ENCODE peak calls at places on chromosomes 3 and 15, in four cellular contexts. E is tibial artery, U is BE2C, V is psoas muscle. H is an unnamed sample.

GRCh38 chr3:187992609-187993008 is 161.3 kb upstream of the LPP start:
- DNase-seq in E (no peak), V (no peak), U (no peak), H (no peak)

GRCh38 chr3:34275811-34276210 is 477.4 kb downstream of the PDCD6IP start:
- DNase-seq in U (no peak), V (no peak), E (no peak), H (no peak)

GRCh38 chr3:27669505-27670085 is 52.5 kb downstream of the EOMES start:
- DNase-seq in E (no peak), U (no peak), V (no peak), H (no peak)

GRCh38 chr3:27228805-27229204 is 140.4 kb downstream of the NEK10 start:
- DNase-seq in V (no peak), E (no peak), U (no peak), H (no peak)

GRCh38 chr3:186220365-186220764 is 111.5 kb upstream of the ETV5 start:
- DNase-seq in U (no peak), E (no peak), V (no peak), H (no peak)

GRCh38 chr3:188194327-188194726 is 40.4 kb downstream of the LPP start:
- DNase-seq in U (no peak), V (no peak), E (no peak), H (no peak)

GRCh38 chr3:56119575-56120349 is 348.5 kb downstream of the ERC2 start:
- DNase-seq in U (no peak), V (peak; percentile 35), E (no peak), H (no peak)

GRCh38 chr3:12982619-12983101 is 90.6 kb downstream of the IQSEC1 start:
- DNase-seq in V (no peak), U (no peak), E (no peak), H (no peak)

GRCh38 chr15:38589502-38589901 is 24.9 kb upstream of the RASGRP1 start:
- DNase-seq in E (no peak), V (no peak), U (no peak), H (no peak)

GRCh38 chr3:158718490-158719170 is 13.6 kb downstream of the RARRES1 start:
- DNase-seq in U (no peak), V (no peak), E (no peak), H (no peak)

GRCh38 chr15:68642491-68642845 is 63.7 kb downstream of the CORO2B start:
- DNase-seq in E (peak; percentile 59), U (no peak), V (no peak), H (no peak)

GRCh38 chr15:57095896-57096295 is 177.5 kb downstream of the TCF12 start:
- DNase-seq in U (no peak), E (no peak), V (no peak), H (no peak)

GRCh38 chr3:135757421-135757820 is 208.1 kb upstream of the PPP2R3A start:
- DNase-seq in U (no peak), E (no peak), V (no peak), H (no peak)

GRCh38 chr3:133489466-133490085 is 83.9 kb upstream of the CDV3 start:
- DNase-seq in V (no peak), U (peak; percentile 42), E (no peak), H (no peak)

GRCh38 chr3:114035146-114035545 is 21.2 kb downstream of the CCDC191 start:
- DNase-seq in E (no peak), V (no peak), U (no peak), H (no peak)

GRCh38 chr15:69090197-69090948 is 70.1 kb upstream of the GLCE start:
- DNase-seq in E (no peak), V (no peak), U (peak; percentile 34), H (no peak)

DNA sequence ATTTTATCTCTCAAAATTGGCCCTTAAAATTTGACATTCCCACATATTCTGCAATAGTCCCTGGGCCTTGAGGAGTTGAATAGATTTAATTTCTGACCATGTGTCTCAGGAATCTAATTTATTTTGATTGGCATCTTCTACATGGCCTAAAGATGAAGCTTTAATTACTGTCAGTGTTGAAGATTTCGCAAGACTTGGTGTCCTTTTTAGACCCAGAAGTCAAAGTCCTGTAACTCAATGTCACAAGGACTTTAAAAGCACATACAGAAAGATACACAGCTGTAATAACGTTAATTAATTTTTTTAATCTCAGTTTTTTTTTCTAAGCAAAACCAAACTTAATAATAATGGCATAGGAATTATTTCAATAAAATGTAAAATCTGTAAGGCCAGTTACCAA is 163.9 kb downstream of the SUCNR1 start:
- DNase-seq in U (no peak), V (no peak), E (no peak), H (no peak)
- H3K9me3 ChIP-seq in U (no peaks in the 10 kb centered on the region), V (peaks cover 5% of the 10 kb centered on the region), E (no peaks in the 10 kb centered on the region), H (peaks cover 6% of the 10 kb centered on the region)

DNA sequence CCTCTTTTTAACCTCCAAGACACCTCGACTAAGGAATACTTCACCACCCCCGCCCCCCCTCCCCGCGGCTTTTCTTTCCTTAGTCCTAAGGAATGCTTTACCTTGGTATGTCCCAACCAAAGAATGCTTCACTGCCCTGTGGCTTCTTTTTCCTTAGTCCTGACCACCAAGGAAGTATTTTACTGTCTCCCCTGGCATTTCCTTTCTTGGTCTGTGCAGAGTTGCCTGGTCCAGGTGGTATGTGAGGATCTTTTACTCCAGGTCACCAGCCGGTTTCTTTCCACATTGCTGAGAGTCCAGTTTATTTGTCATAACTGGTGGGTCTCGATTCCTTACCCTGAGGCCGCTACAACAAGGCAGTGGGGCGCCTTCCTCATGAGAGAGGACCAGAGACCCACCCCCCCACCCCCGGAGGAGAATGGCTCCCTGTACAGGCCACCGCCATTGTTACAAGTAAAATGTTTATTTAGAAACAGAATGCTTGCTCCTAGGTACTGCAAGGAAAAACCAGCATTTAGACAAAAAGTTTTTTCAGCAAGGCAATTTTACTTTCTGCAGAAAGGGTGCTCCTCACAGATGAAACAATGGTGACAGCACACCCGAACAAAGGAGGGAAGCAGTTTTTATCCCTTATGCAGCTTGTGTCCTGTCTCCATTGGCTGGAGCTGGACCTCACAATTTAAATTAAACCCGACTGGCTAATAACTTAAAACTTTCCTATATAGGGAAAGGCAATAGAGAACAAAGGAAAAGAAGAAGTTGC is 23.1 kb upstream of the MTHFS start:
- DNase-seq in V (no peak), E (no peak), U (no peak), H (no peak)
- H3K9me3 ChIP-seq in V (peaks cover 56% of the 10 kb centered on the region), E (peaks cover 23% of the 10 kb centered on the region), U (peaks cover 15% of the 10 kb centered on the region), H (peaks cover 35% of the 10 kb centered on the region)

GRCh38 chr15:25173241-25174028 is 218.6 kb downstream of the SNRPN start:
- DNase-seq in E (no peak), V (peak; percentile 1), U (no peak), H (no peak)
- H3K9me3 ChIP-seq in E (peaks cover 4% of the 10 kb centered on the region), V (peaks cover 17% of the 10 kb centered on the region), U (peaks cover 2% of the 10 kb centered on the region), H (peaks cover 26% of the 10 kb centered on the region)

GRCh38 chr3:169244119-169244864 is 419.2 kb downstream of the MECOM start:
- DNase-seq in E (no peak), V (no peak), U (peak; percentile 22), H (no peak)

GRCh38 chr3:169243579-169243978 is 419.9 kb downstream of the MECOM start:
- DNase-seq in E (no peak), U (no peak), V (no peak), H (no peak)

GRCh38 chr3:169241928-169242751 is 421.4 kb downstream of the MECOM start:
- DNase-seq in U (peak; percentile 50), V (no peak), E (no peak), H (no peak)

GRCh38 chr3:169241575-169241927 is 422.0 kb downstream of the MECOM start:
- DNase-seq in V (no peak), U (no peak), E (no peak), H (no peak)

GRCh38 chr3:169243122-169243521 is 420.4 kb downstream of the MECOM start:
- DNase-seq in U (no peak), E (no peak), V (no peak), H (no peak)
- H3K9me3 ChIP-seq in U (no peaks in the 10 kb centered on the region), E (no peaks in the 10 kb centered on the region), V (no peaks in the 10 kb centered on the region), H (no peaks in the 10 kb centered on the region)

DNA sequence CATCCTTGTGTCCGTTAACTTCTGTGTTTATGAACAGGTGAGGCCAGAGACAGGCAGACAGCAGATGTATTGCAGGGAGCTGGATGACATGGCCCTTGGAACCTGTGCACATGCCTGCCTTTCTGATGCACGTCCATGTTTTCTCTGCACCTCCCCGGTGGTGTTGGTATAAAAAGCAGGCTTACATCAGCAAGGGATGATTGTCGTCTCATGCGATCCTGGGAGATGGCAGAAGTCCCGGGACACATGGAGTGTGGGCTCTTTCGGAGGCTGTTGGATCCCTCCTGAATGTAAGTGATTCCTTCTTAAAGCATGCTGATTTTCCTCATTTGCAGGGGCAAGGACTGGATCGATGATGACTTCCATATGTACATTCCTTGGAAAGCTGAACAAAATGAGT is 134.8 kb downstream of the SNRPN start:
- DNase-seq in U (no peak), E (peak; percentile 12), V (no peak), H (no peak)
- H3K9me3 ChIP-seq in U (no peaks in the 10 kb centered on the region), E (peaks cover 5% of the 10 kb centered on the region), V (peaks cover 73% of the 10 kb centered on the region), H (peaks cover 52% of the 10 kb centered on the region)

DNA sequence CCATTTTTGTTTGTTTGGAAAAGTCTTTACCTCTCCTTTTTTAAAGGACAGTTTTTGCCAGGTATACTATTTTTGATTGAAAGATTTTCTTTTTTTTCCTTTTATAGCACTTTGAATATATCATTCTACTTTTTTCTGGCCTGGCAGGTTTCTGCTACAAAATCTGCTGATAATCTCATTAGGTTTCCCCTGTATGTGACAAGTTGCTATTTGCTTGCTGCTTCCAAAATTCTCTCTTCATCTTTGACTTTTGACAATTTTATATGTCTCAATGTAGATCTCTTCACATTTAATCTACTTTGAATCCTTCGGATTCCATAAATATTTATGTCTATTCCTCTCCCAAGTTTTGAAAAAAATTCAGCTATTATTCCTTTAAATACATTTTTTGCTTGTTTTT is 838.5 kb downstream of the IGSF11 start:
- DNase-seq in E (no peak), V (no peak), U (no peak), H (no peak)
- H3K9me3 ChIP-seq in E (no peaks in the 10 kb centered on the region), V (peaks cover 26% of the 10 kb centered on the region), U (no peaks in the 10 kb centered on the region), H (no peaks in the 10 kb centered on the region)

DNA sequence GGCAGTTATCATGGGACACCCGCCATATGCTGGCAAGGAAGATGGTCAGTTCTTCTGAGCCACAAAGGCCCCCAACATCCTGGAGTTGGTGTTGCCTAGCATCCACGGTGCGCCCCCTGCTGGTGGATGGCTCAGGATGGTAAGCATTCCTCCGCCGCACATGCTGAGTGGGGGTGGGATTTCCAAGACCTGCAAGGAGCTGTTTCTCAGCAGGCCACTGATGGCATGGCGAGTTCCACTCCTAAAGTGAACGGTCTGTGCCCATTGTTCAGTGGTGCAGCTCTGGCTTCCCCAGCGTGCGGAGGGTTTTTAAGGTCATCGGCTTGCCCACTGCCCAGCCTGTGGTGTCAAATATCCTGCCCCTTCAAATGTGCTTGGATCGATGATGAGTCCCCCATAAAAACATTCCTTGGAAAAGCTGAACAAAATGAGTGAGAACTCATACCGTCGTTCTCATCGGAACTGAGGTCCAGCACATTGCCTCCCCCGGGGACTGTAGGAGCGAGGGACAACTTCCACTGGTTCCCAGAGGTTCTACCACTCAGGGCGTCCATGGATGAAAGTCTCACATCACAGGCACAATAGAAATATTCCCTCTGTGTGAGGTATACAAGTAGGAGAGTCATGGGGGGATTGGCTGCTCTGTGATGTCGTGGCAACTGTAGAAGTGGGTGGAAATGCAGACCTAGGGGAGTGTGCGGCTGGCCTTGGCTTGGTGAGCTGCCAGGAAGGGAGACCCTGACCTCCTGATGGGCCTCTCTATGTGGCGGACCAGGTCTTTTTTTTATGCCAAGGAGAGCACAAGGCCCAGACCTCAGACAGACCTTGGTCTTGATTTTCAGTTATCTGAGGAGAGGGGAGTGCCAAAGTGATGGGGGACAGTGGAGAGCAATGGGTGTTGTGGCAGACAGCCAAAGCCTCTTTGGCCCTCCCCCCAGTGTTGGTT is 102.0 kb downstream of the SNRPN start:
- DNase-seq in V (no peak), U (no peak), E (peak; percentile 53), H (no peak)
- H3K9me3 ChIP-seq in V (peaks cover 92% of the 10 kb centered on the region), U (peaks cover 44% of the 10 kb centered on the region), E (peaks cover 31% of the 10 kb centered on the region), H (peaks cover 93% of the 10 kb centered on the region)

H was measured in effector memory CD4-positive, alpha-beta T cell.